ENCODE peak calls at places on chromosome 2, in nine cellular contexts. Z, T, W, E, S, D, F, K and A are unnamed samples.

GRCh38 chr2:211598238-211598637 is 940.4 kb downstream of the ERBB4 start:
- DNase-seq in Z (no peak), T (no peak), W (no peak), E (no peak), S (no peak), D (no peak), F (no peak), K (no peak), A (no peak)

GRCh38 chr2:86350751-86351150 is 13.3 kb upstream of the REEP1 start:
- DNase-seq in Z (no peak), T (no peak), W (no peak), E (no peak), S (no peak), D (no peak), F (no peak), K (no peak), A (no peak)

GRCh38 chr2:241321033-241321432 is 5.3 kb downstream of the SEPTIN2 start:
- DNase-seq in Z (no peak), T (no peak), W (no peak), E (no peak), S (no peak), D (no peak), F (no peak), K (no peak), A (no peak)

GRCh38 chr2:126419403-126419802 is 236.6 kb upstream of the GYPC start:
- DNase-seq in Z (no peak), T (no peak), W (no peak), E (no peak), S (no peak), D (no peak), F (no peak), K (no peak), A (no peak)

GRCh38 chr2:209663149-209663548 is 108.5 kb upstream of the UNC80 start:
- DNase-seq in Z (no peak), T (no peak), W (no peak), E (peak; percentile 38), S (no peak), D (no peak), F (peak; percentile 55), K (no peak), A (no peak)

GRCh38 chr2:160389875-160390274 is 103.7 kb downstream of the RBMS1 start:
- DNase-seq in Z (no peak), T (peak; percentile 16), W (no peak), E (no peak), S (no peak), D (no peak), F (no peak), K (no peak), A (no peak)

GRCh38 chr2:75199428-75200011 is at the start of gene TACR1:
- DNase-seq in Z (peak; percentile 78), T (peak; percentile 8), W (peak; percentile 47), E (peak; percentile 76), S (peak; percentile 52), D (peak; percentile 11), F (peak; percentile 52), K (no peak), A (peak; percentile 47)

GRCh38 chr2:31066594-31066993 is 71.6 kb downstream of the GALNT14 start:
- DNase-seq in Z (no peak), T (no peak), W (no peak), E (peak; percentile 25), S (no peak), D (no peak), F (no peak), K (no peak), A (no peak)

GRCh38 chr2:137950238-137950637 is 14.0 kb upstream of the HNMT start:
- DNase-seq in Z (no peak), T (peak; percentile 27), W (no peak), E (no peak), S (no peak), D (no peak), F (no peak), K (no peak), A (no peak)

GRCh38 chr2:33634261-33634910 is 35.3 kb upstream of the FAM98A start:
- DNase-seq in Z (no peak), T (no peak), W (no peak), E (no peak), S (no peak), D (no peak), F (no peak), K (no peak), A (no peak)